ENCODE peak calls at places on chromosomes 1 and 21, in five cellular contexts. T is GM23338; C is IMR-90; J is ovary; M is effector memory CD4-positive, alpha-beta T cell. E is an unnamed sample. For H3K4me1, the result is how much of the 10 kb centered on the place peaks cover.

GRCh38 chr1:106360252-106360651 is 696.2 kb upstream of the PRMT6 start:
- DNase-seq in T (no peak), C (no peak), J (no peak), M (no peak), E (no peak)

GRCh38 chr1:59686574-59686973 is 128.2 kb upstream of the HOOK1 start:
- DNase-seq in T (no peak), C (no peak), J (no peak), M (no peak), E (no peak)

GRCh38 chr1:46533179-46533864 is 18.1 kb downstream of the KNCN start:
- DNase-seq in T (peak), C (peak), J (peak), M (peak), E (no peak)

GRCh38 chr1:233598891-233599541 is 14.9 kb upstream of the KCNK1 start:
- DNase-seq in T (no peak), C (no peak), J (no peak), M (no peak), E (no peak)

GRCh38 chr1:203316626-203317093 is 11.3 kb downstream of the BTG2 start:
- DNase-seq in T (no peak), C (peak), J (no peak), M (no peak), E (no peak)

GRCh38 chr1:237759371-237759770 is 131.4 kb downstream of the ZP4 start:
- DNase-seq in T (no peak), C (no peak), J (no peak), M (no peak), E (no peak)

GRCh38 chr1:83637009-83637408 is 361.9 kb downstream of the TTLL7 start:
- DNase-seq in T (no peak), C (no peak), J (no peak), M (no peak), E (no peak)

GRCh38 chr1:171226757-171227370 is 21.4 kb upstream of the FMO1 start:
- DNase-seq in T (peak), C (peak), J (no peak), M (no peak), E (no peak)

GRCh38 chr1:30754684-30755171 is 2.8 kb downstream of the LAPTM5 start:
- DNase-seq in T (no peak), C (no peak), J (no peak), M (no peak), E (no peak)

GRCh38 chr1:106233511-106233910 is 823.0 kb upstream of the PRMT6 start:
- DNase-seq in T (no peak), C (no peak), J (no peak), M (no peak), E (no peak)

GRCh38 chr1:98688110-98688739 is 26.7 kb downstream of the SNX7 start:
- DNase-seq in T (no peak), C (no peak), J (no peak), M (no peak), E (no peak)

GRCh38 chr1:215583185-215583692 is 16.1 kb downstream of the KCTD3 start:
- DNase-seq in T (peak), C (no peak), J (no peak), M (no peak), E (no peak)

GRCh38 chr1:75342799-75343198 is 208.6 kb downstream of the LHX8 start:
- DNase-seq in T (peak), C (no peak), J (no peak), M (no peak), E (no peak)

GRCh38 chr1:243842154-243842553 is 7.9 kb downstream of the AKT3 start:
- DNase-seq in T (no peak), C (no peak), J (no peak), M (no peak), E (no peak)

GRCh38 chr1:113073457-113073950 is 506 bp downstream of the LRIG2 start:
- DNase-seq in T (peak), C (peak), J (no peak), M (no peak), E (no peak)

GRCh38 chr1:111032295-111032897 is 68.7 kb upstream of the LRIF1 start:
- DNase-seq in T (peak), C (peak), J (no peak), M (no peak), E (no peak)

GRCh38 chr1:51070011-51070410 is 32.0 kb upstream of the C1orf185 start:
- DNase-seq in T (no peak), C (no peak), J (no peak), M (no peak), E (no peak)

GRCh38 chr1:210244746-210245367 is 12.3 kb downstream of the SERTAD4 start:
- DNase-seq in T (no peak), C (no peak), J (no peak), M (no peak), E (no peak)

GRCh38 chr1:45925728-45926287 is 122.4 kb downstream of the MAST2 start:
- DNase-seq in T (no peak), C (no peak), J (no peak), M (no peak), E (no peak)

GRCh38 chr1:29124366-29125236 is 898 bp upstream of the TMEM200B start:
- DNase-seq in T (peak), C (peak), J (peak), M (no peak), E (no peak)

GRCh38 chr1:179143332-179143731 is 61.5 kb downstream of the TOR3A start:
- DNase-seq in T (no peak), C (peak), J (no peak), M (no peak), E (no peak)

GRCh38 chr1:25565188-25565591 is 21.8 kb downstream of the LDLRAP1 start:
- DNase-seq in T (no peak), C (peak), J (no peak), M (no peak), E (no peak)
- H3K4me1 ChIP-seq in T (under half), C (under half), J (under half), M (half or more), E (under half)

GRCh38 chr1:10761503-10762152 is 34.8 kb downstream of the CASZ1 start:
- DNase-seq in T (peak), C (no peak), J (no peak), M (no peak), E (no peak)
- H3K27ac ChIP-seq in T (no peak), C (no peak), J (no peak), M (no peak), E (no peak)

GRCh38 chr1:52551476-52552235 is 1.2 kb downstream of the TUT4 start:
- DNase-seq in T (peak), C (peak), J (no peak), M (peak), E (no peak)

GRCh38 chr1:52552236-52552504 is 722 bp downstream of the TUT4 start:
- DNase-seq in T (peak), C (peak), J (peak), M (peak), E (no peak)

GRCh38 chr1:52550447-52550846 is 2.4 kb downstream of the TUT4 start:
- DNase-seq in T (peak), C (no peak), J (no peak), M (no peak), E (no peak)

GRCh38 chr1:52546852-52547251 is 6.0 kb downstream of the TUT4 start:
- DNase-seq in T (no peak), C (no peak), J (no peak), M (no peak), E (no peak)

DNA sequence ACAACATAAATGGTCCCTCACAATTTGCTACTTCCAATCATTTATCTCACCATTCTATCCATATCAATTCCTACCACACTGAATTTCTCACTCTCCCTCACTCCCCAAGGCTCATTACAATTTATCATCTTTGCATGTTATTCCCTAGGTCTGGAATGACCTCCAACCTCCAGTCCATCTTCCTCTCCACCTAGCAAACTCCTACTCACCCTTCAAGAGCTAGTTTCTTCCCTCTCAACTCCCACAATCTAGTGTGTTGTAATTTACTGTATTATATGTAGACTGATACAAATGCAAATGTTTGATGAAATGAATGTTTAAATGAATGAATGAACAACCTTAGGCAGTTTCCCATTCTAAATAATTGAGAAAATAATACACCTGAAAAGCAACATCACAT is 3.6 kb downstream of the TUT4 start:
- DNase-seq in T (no peak), C (no peak), J (no peak), M (no peak), E (no peak)
- H3K4me1 ChIP-seq in T (under half), C (under half), J (under half), M (under half), E (under half)

DNA sequence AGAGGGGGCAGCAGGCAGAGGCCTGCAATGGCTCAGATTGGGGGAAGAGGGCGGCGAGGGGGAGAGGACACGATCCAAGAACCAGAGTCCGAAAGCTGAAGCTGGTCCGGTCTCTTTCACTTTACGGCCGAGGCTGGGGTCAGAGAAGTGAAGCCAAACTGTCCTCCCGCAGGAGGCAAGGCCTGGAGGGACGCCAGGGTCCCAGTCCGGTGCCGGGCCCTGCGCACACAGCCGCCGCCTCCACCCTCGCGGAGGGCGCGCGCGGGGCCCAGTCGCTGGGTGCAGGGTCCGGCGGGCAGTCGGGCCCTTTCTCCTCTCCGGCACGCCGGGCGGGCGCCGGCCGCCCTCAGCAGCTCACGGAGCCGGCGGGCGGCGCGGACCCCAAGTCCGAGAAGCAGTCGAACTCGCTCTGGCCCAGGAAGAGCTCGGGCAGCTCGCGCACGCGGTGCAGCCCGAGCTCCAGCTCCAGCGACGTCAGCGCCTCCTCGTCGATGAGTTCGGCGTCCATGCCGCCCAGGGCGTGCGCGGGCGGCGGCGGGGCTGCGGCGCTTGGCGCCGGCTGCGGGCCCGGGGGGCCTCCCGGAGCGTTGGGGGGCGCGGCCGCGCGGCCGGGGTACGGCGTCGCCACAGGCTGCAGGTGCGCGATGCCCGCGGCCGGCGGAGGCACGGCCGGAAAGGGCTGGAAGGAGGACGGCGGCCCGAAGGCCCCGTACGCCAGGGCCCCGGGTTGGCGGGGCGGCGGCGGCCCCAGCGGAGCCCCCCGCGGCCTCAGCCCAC is 748 bp downstream of the CITED4 start:
- DNase-seq in T (peak), C (peak), J (peak), M (peak), E (no peak)
- H3K27ac ChIP-seq in T (no peak), C (no peak), J (peak), M (peak), E (peak)

GRCh38 chr1:22264464-22265330 is 121.8 kb upstream of the WNT4 start:
- DNase-seq in T (peak), C (no peak), J (no peak), M (no peak), E (no peak)

GRCh38 chr1:22261580-22261979 is 118.7 kb upstream of the WNT4 start:
- DNase-seq in T (no peak), C (no peak), J (no peak), M (no peak), E (no peak)

GRCh38 chr1:22260860-22261432 is 118.0 kb upstream of the WNT4 start:
- DNase-seq in T (no peak), C (no peak), J (no peak), M (no peak), E (no peak)

GRCh38 chr1:22263359-22263758 is 120.5 kb upstream of the WNT4 start:
- DNase-seq in T (no peak), C (no peak), J (no peak), M (no peak), E (no peak)

DNA sequence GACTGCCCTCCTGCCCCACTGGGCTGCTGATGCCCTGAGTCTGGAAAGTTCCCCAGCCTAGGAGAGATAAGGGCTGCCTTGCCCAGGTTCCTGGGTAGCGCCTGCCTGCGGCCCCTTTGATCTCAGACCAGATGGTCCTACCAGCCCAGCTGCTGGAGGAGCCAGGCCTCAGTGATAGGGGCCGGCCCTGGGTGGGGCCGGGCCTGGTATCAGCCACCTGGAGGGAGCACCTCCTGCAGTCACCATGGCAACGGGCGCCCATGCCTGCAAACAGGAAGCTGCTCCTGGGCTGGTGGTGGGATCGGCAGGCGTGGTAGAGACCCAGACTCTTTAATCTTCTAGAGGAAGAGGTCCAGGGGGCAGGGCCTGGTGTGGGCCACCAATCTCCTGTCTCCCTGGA is 119.7 kb upstream of the WNT4 start:
- DNase-seq in T (peak), C (no peak), J (no peak), M (no peak), E (no peak)
- H3K4me1 ChIP-seq in T (under half), C (under half), J (under half), M (under half), E (under half)

GRCh38 chr21:42534901-42535378 is 21.3 kb downstream of the SLC37A1 start:
- DNase-seq in T (no peak), C (no peak), J (no peak), M (no peak), E (no peak)
- H3K27ac ChIP-seq in T (no peak), C (no peak), J (no peak), M (no peak), E (no peak)

DNA sequence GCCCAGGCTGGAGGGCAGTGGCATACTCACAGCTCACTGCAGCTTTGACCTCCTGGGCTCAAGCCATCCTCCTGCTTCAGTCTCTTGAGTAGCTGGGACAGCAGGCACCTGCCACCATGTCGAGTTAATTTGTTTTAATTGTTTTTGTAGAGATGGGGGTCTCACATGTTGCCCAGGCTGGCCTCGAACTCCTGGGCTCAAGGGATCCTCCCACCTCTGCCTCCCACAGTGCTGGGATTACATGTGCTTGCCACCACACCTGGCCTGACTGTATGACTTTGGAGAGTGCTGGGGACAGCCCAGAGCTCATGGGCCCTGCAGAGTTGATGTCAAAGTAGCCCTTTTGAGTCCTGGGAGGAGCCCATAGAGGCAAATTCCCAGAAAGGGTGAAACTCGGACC is 1.8 kb downstream of the OBSCN start:
- DNase-seq in T (no peak), C (no peak), J (no peak), M (no peak), E (no peak)
- H3K4me1 ChIP-seq in T (under half), C (under half), J (under half), M (under half), E (under half)

GRCh38 chr1:180167721-180168467 is 13.2 kb downstream of the QSOX1 start:
- DNase-seq in T (peak), C (peak), J (no peak), M (no peak), E (no peak)

GRCh38 chr1:180165509-180166435 is 11.1 kb downstream of the QSOX1 start:
- DNase-seq in T (no peak), C (no peak), J (no peak), M (no peak), E (no peak)

GRCh38 chr1:180165096-180165495 is 10.4 kb downstream of the QSOX1 start:
- DNase-seq in T (no peak), C (no peak), J (no peak), M (no peak), E (no peak)

GRCh38 chr1:180167021-180167701 is 12.5 kb downstream of the QSOX1 start:
- DNase-seq in T (no peak), C (no peak), J (peak), M (no peak), E (no peak)

DNA sequence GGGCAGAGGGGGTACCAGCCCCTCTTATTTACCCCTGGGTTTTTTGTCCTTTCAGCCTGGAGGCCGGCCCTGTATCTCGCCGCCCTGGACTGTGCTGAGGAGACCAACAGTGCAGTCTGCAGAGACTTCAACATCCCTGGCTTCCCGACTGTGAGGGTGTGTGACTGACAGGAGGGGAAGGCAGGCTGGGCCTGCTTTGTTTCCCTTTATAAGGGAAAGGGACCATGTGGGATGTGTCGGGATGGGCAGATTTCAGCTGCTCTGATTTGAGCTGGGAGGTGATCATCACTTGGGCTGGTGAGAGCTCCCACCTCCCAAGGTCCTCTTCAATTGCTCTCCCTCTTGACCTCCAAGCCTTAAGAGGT is 11.7 kb downstream of the QSOX1 start:
- DNase-seq in T (no peak), C (no peak), J (no peak), M (no peak), E (no peak)
- H3K27ac ChIP-seq in T (no peak), C (no peak), J (peak), M (no peak), E (peak)

GRCh38 chr1:43835141-43836021 is 98.2 kb upstream of the ARTN start:
- DNase-seq in T (peak), C (peak), J (no peak), M (no peak), E (no peak)
- H3K4me1 ChIP-seq in T (under half), C (under half), J (under half), M (under half), E (under half)